ENCODE peak calls at places on chromosomes 6 and 20, in four cellular contexts. One of them, this sample, is unnamed.

GRCh38 chr6:138289739-138290138 is 71.4 kb upstream of the PBOV1 start:
- DNase-seq in esophagus muscularis mucosa: no peak
- DNase-seq in Panc1: no peak
- DNase-seq in H1: no peak
- DNase-seq in this sample: no peak

GRCh38 chr6:131060311-131060710 is 2.7 kb downstream of the EPB41L2 start:
- DNase-seq in esophagus muscularis mucosa: no peak
- DNase-seq in Panc1: no peak
- DNase-seq in H1: no peak
- DNase-seq in this sample: no peak

GRCh38 chr20:33731693-33732165 is at the start of gene ZNF341:
- DNase-seq in esophagus muscularis mucosa: peak
- DNase-seq in Panc1: no peak
- DNase-seq in H1: peak
- DNase-seq in this sample: peak

GRCh38 chr20:15616626-15617025 is 956.6 kb downstream of the KIF16B start:
- DNase-seq in esophagus muscularis mucosa: no peak
- DNase-seq in Panc1: no peak
- DNase-seq in H1: no peak
- DNase-seq in this sample: no peak

GRCh38 chr6:51951924-51952323 is 135.5 kb downstream of the PKHD1 start:
- DNase-seq in esophagus muscularis mucosa: no peak
- DNase-seq in Panc1: no peak
- DNase-seq in H1: no peak
- DNase-seq in this sample: no peak

GRCh38 chr6:45697605-45698004 is 318.1 kb downstream of the CLIC5 start:
- DNase-seq in esophagus muscularis mucosa: no peak
- DNase-seq in Panc1: no peak
- DNase-seq in H1: no peak
- DNase-seq in this sample: no peak

GRCh38 chr6:30882764-30883475 is 1.4 kb upstream of the DDR1 start:
- DNase-seq in esophagus muscularis mucosa: no peak
- DNase-seq in Panc1: no peak
- DNase-seq in H1: peak
- DNase-seq in this sample: peak

GRCh38 chr6:12957321-12958051 is 240.9 kb downstream of the PHACTR1 start:
- DNase-seq in esophagus muscularis mucosa: no peak
- DNase-seq in Panc1: no peak
- DNase-seq in H1: peak
- DNase-seq in this sample: no peak

GRCh38 chr6:96755096-96755495 is 82.2 kb downstream of the GPR63 start:
- DNase-seq in esophagus muscularis mucosa: no peak
- DNase-seq in Panc1: no peak
- DNase-seq in H1: no peak
- DNase-seq in this sample: no peak

GRCh38 chr6:113067612-113068262 is 720.6 kb downstream of the RFPL4B start:
- DNase-seq in esophagus muscularis mucosa: no peak
- DNase-seq in Panc1: no peak
- DNase-seq in H1: no peak
- DNase-seq in this sample: no peak

GRCh38 chr6:48206091-48206490 is 95.1 kb upstream of the PTCHD4 start:
- DNase-seq in esophagus muscularis mucosa: no peak
- DNase-seq in Panc1: no peak
- DNase-seq in H1: no peak
- DNase-seq in this sample: no peak

GRCh38 chr6:112284603-112285002 is 30.2 kb upstream of the LAMA4 start:
- DNase-seq in esophagus muscularis mucosa: no peak
- DNase-seq in Panc1: no peak
- DNase-seq in H1: no peak
- DNase-seq in this sample: no peak

DNA sequence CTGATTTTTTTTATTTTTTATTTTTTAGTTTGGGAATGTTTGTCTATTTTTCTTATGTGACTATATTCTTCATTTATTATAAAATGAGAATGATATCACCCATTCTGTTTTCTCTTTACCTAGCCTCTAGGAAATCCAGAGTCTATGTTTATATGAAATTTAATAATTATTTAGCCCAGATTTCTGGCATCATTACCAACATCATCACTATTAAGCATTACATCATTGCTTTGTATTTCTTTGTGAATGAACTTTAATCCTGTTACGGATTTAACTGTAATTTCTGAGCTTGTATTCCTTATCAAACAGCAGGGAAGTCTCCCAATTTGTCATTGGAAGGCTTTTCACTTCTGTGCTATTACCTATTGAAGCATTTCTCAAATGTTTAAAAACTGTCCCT is 72.7 kb upstream of the NOX3 start:
- DNase-seq in esophagus muscularis mucosa: no peak
- DNase-seq in Panc1: no peak
- DNase-seq in H1: no peak
- DNase-seq in this sample: no peak
- TF ChIP-seq POLR2AphosphoS5 in esophagus muscularis mucosa: no peak
- TF ChIP-seq POLR2AphosphoS5 in Panc1: no peak
- TF ChIP-seq POLR2AphosphoS5 in H1: no peak
- TF ChIP-seq POLR2AphosphoS5 in this sample: no peak

GRCh38 chr6:72579865-72580264 is 42.0 kb upstream of the KCNQ5 start:
- DNase-seq in esophagus muscularis mucosa: no peak
- DNase-seq in Panc1: no peak
- DNase-seq in H1: no peak
- DNase-seq in this sample: no peak

GRCh38 chr6:72580281-72580940 is 41.5 kb upstream of the KCNQ5 start:
- DNase-seq in esophagus muscularis mucosa: no peak
- DNase-seq in Panc1: peak
- DNase-seq in H1: no peak
- DNase-seq in this sample: no peak
- TF ChIP-seq CTCF in esophagus muscularis mucosa: peak
- TF ChIP-seq CTCF in Panc1: peak
- TF ChIP-seq CTCF in H1: no peak
- TF ChIP-seq CTCF in this sample: no peak

GRCh38 chr6:6823568-6824224 is 235.2 kb downstream of the LY86 start:
- DNase-seq in esophagus muscularis mucosa: no peak
- DNase-seq in Panc1: no peak
- DNase-seq in H1: no peak
- DNase-seq in this sample: no peak

GRCh38 chr6:6824381-6824780 is 235.9 kb downstream of the LY86 start:
- DNase-seq in esophagus muscularis mucosa: no peak
- DNase-seq in Panc1: no peak
- DNase-seq in H1: no peak
- DNase-seq in this sample: peak

GRCh38 chr6:6825153-6825847 is 236.8 kb downstream of the LY86 start:
- DNase-seq in esophagus muscularis mucosa: no peak
- DNase-seq in Panc1: no peak
- DNase-seq in H1: no peak
- DNase-seq in this sample: no peak

GRCh38 chr6:6826961-6827360 is 238.4 kb downstream of the LY86 start:
- DNase-seq in esophagus muscularis mucosa: no peak
- DNase-seq in Panc1: no peak
- DNase-seq in H1: no peak
- DNase-seq in this sample: no peak

DNA sequence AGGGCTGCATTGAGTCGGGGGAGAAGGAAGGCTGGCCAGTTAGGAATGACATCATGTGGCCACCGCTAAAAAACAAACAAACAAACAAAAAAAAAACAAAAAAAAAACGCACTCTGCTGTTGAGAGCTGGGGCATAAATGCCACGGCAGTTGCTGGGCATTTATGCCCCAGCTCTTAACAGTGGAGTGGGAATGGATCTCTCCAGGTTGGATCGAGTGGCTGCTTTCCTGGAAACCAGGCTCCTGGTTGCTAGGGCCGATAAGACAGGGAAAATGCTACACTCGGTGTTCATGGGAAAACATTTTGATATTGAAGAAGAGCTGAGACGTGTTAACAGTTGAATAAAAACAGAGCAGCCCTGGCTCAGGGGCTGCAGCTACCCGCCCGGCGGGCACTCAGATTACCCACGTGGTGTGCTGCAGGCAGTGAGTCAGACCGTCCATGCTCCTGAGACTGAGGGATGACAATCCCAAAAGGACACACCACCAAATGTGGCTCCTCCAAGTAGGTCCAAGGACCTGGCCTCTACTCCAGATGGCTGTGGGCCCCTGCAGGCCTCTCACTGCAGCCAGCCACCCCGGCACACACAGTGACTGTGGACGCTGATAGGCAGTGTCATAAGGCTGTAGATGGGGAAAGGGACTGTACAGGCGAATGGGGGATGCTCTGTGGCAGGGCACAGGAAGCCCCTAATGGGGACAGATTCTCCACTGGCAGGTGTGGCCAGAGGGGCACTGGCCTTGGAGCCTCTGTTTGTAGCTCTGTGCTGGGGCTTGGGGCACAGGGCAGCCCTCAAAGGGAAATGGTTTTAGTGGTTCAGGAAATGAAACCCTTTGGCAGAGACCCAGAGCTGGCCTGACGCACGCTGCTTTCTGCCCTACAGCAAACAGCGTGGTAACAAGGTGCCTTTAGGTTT is 237.7 kb downstream of the LY86 start:
- DNase-seq in esophagus muscularis mucosa: no peak
- DNase-seq in Panc1: no peak
- DNase-seq in H1: no peak
- DNase-seq in this sample: peak
- H3K4me3 ChIP-seq in esophagus muscularis mucosa: no peak
- H3K4me3 ChIP-seq in Panc1: no peak
- H3K4me3 ChIP-seq in H1: no peak
- H3K4me3 ChIP-seq in this sample: no peak

GRCh38 chr6:36638579-36638978 is 39.9 kb upstream of the CDKN1A start:
- DNase-seq in esophagus muscularis mucosa: no peak
- DNase-seq in Panc1: no peak
- DNase-seq in H1: no peak
- DNase-seq in this sample: no peak

GRCh38 chr6:36641543-36641942 is 37.0 kb upstream of the CDKN1A start:
- DNase-seq in esophagus muscularis mucosa: no peak
- DNase-seq in Panc1: no peak
- DNase-seq in H1: no peak
- DNase-seq in this sample: no peak

GRCh38 chr6:36643967-36644366 is 34.5 kb upstream of the CDKN1A start:
- DNase-seq in esophagus muscularis mucosa: no peak
- DNase-seq in Panc1: no peak
- DNase-seq in H1: no peak
- DNase-seq in this sample: no peak

GRCh38 chr6:36639171-36639808 is 39.2 kb upstream of the CDKN1A start:
- DNase-seq in esophagus muscularis mucosa: no peak
- DNase-seq in Panc1: no peak
- DNase-seq in H1: no peak
- DNase-seq in this sample: no peak

DNA sequence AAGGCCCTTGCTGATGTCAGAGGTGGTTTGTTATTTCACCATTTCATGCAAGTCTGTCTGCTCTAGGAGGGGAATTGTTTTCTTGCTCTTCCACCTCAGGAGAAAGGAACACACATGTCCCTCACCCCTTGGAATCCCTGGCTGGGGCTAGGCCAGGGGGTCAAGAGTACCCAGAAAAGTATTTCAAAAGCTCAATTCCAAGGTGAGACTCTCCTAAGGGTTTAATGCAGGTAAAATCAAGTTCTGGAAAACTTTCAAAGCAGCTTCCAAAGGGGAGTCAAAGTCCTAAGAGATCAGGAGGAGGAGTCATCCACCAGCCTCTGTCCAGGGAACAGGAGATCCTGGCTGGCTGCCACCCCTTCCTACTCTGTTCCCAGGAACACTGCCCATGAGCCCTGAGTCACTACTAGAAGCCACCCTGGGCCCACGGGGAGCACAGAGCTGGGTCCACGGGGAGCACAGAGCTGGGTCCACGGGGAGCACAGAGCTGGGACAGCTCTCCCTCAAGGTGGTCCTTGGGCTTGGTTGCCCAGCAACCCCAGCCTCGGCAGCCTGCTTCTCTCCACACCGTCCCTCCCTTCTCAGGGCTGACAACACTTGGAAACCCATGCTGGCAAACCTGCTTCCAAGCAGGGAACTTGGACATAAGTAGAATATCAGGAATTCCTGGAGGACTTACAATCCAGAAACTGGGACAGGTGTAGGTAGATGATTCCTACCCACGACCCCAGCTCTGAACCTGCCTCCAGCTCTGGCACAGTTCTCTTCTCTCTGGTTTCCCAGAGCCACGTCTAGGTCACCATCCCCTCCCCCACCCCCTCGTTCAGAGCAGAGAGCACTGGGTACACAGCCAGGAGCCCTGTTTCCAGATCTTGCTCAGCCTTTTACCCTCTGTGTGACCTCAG is 35.3 kb upstream of the CDKN1A start:
- DNase-seq in esophagus muscularis mucosa: peak
- DNase-seq in Panc1: no peak
- DNase-seq in H1: no peak
- DNase-seq in this sample: peak
- TF ChIP-seq POLR2AphosphoS5 in esophagus muscularis mucosa: peak
- TF ChIP-seq POLR2AphosphoS5 in Panc1: no peak
- TF ChIP-seq POLR2AphosphoS5 in H1: no peak
- TF ChIP-seq POLR2AphosphoS5 in this sample: no peak

GRCh38 chr6:114342826-114343781 is at the start of gene HS3ST5:
- DNase-seq in esophagus muscularis mucosa: no peak
- DNase-seq in Panc1: no peak
- DNase-seq in H1: peak
- DNase-seq in this sample: no peak
- TF ChIP-seq CTCF in esophagus muscularis mucosa: peak
- TF ChIP-seq CTCF in Panc1: peak
- TF ChIP-seq CTCF in H1: peak
- TF ChIP-seq CTCF in this sample: no peak